ENCODE peak calls at places on chromosomes 7 and 10, in eight cellular contexts. Y is HCT116, Z is Panc1, T is HepG2, R is GM12892, Q is stomach, F is K562, J is HL-60. P is an unnamed sample.

GRCh38 chr10:79102056-79102874 is 33.5 kb downstream of the ZMIZ1 start:
- DNase-seq in Q (peak; percentile 65), Z (no peak), Y (no peak), T (no peak), J (no peak), F (peak; percentile 45), R (no peak), P (peak; percentile 37)

GRCh38 chr7:113078321-113078720 is 8.3 kb downstream of the GPR85 start:
- DNase-seq in R (no peak), Y (no peak), J (no peak), T (no peak), Z (no peak), F (no peak), Q (no peak), P (no peak)

GRCh38 chr10:5078781-5079180 is 15.4 kb upstream of the AKR1C3 start:
- DNase-seq in Q (peak; percentile 44), Z (no peak), J (no peak), R (no peak), Y (no peak), F (peak; percentile 78), T (no peak), P (no peak)

GRCh38 chr10:126387041-126387908 is 1.0 kb downstream of the ADAM12 start:
- DNase-seq in Z (no peak), T (no peak), J (peak; percentile 32), F (peak; percentile 17), Q (peak; percentile 56), R (no peak), Y (no peak), P (peak; percentile 58)

GRCh38 chr10:110530131-110530831 is 32.6 kb downstream of the DUSP5 start:
- DNase-seq in T (peak; percentile 16), J (no peak), Y (peak; percentile 73), R (no peak), Q (no peak), F (no peak), Z (no peak), P (peak; percentile 17)

GRCh38 chr10:47381427-47382379 is 2.4 kb downstream of the ZNF488 start:
- DNase-seq in J (no peak), R (no peak), F (no peak), Y (no peak), Q (peak; percentile 9), Z (no peak), T (no peak), P (no peak)

GRCh38 chr7:158957507-158957900 is 101.1 kb downstream of the DYNC2I1 start:
- DNase-seq in F (peak; percentile 57), Q (peak; percentile 44), Y (no peak), Z (no peak), J (no peak), R (no peak), T (no peak), P (no peak)

GRCh38 chr10:58177362-58177947 is 90.2 kb downstream of the IPMK start:
- DNase-seq in Y (peak; percentile 13), T (peak; percentile 15), Q (no peak), F (peak; percentile 42), R (no peak), Z (no peak), J (no peak), P (no peak)

GRCh38 chr7:140062528-140063299 is at the start of gene PARP12:
- DNase-seq in F (peak; percentile 93), T (peak; percentile 59), Z (peak; percentile 36), Q (peak; percentile 93), J (peak; percentile 72), Y (no peak), R (peak; percentile 66), P (peak; percentile 82)

DNA sequence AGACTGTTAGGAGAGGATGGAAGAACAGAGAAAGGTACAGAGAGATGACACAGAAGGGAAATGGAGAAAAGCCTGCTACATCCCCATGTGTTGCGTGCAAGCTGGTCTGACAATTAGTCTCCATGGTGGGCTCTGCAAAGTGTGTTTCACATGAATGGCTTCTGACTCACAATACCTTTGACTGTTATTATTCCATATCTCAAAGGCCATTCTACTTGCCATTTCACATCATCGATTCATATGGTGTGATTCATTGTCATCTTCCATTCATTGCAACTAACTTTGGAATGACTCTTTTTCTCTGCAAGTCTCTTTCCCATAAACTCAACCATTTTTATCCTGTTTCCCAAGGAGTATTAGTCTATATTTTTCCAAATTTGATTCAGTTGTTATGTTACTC is 208.9 kb upstream of the INHBA start:
- DNase-seq in Q (no peak), Y (no peak), R (no peak), F (no peak), T (no peak), J (no peak), Z (no peak), P (no peak)
- TF ChIP-seq POLR2AphosphoS5 in Q (no peak), Y (no peak), R (no peak), F (no peak), T (no peak), J (no peak), Z (no peak), P (no peak)

GRCh38 chr10:116828121-116828520 is 21.2 kb upstream of the ENO4 start:
- DNase-seq in T (no peak), Z (no peak), Y (no peak), R (no peak), J (no peak), F (no peak), Q (no peak), P (no peak)
- TF ChIP-seq POLR2AphosphoS5 in T (no peak), Z (no peak), Y (no peak), R (no peak), J (no peak), F (no peak), Q (no peak), P (no peak)

DNA sequence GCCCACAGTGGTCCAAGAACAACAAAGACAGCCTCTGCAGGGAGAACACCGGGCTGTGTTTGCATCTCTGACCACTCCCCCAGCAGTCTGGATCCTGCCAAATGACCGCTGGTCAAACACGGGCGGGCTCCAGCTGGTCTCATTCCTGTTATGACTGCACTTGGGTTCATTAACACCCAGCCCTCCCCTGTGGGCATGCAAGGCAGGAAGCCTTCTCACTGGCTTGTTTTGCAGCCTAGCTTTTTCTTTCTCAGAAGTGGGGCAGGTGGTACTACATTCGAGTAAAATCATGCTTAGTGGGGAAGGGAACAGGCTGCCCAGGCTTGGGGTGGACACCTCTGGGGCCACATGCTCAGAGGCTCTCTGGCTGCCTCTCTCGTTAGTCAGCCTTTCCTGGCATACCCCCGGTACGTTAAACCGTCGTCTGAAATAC is 190.0 kb downstream of the PLXNA4 start:
- DNase-seq in Z (no peak), F (no peak), R (no peak), T (no peak), J (no peak), Y (no peak), Q (peak; percentile 78), P (no peak)
- TF ChIP-seq POLR2AphosphoS5 in Z (no peak), F (no peak), R (no peak), T (no peak), J (no peak), Y (no peak), Q (no peak), P (no peak)

GRCh38 chr10:112986791-112987190 is 36.7 kb downstream of the TCF7L2 start:
- DNase-seq in Y (no peak), Q (no peak), Z (no peak), T (no peak), F (no peak), J (no peak), R (no peak), P (no peak)

GRCh38 chr10:112983444-112984056 is 33.5 kb downstream of the TCF7L2 start:
- DNase-seq in F (no peak), T (no peak), Y (no peak), Z (no peak), Q (no peak), R (no peak), J (no peak), P (no peak)

GRCh38 chr10:112984756-112985155 is 34.7 kb downstream of the TCF7L2 start:
- DNase-seq in Y (no peak), T (no peak), F (no peak), Q (no peak), Z (no peak), R (no peak), J (no peak), P (no peak)

GRCh38 chr10:112988839-112989406 is 38.9 kb downstream of the TCF7L2 start:
- DNase-seq in J (no peak), F (no peak), Q (no peak), Y (no peak), R (no peak), T (no peak), Z (no peak), P (no peak)

GRCh38 chr10:112985701-112986510 is 35.9 kb downstream of the TCF7L2 start:
- DNase-seq in Q (no peak), T (no peak), F (no peak), Y (no peak), J (peak; percentile 80), R (no peak), Z (no peak), P (no peak)
- TF ChIP-seq POLR2AphosphoS5 in Q (no peak), T (no peak), F (no peak), Y (no peak), J (no peak), R (no peak), Z (no peak), P (no peak)

DNA sequence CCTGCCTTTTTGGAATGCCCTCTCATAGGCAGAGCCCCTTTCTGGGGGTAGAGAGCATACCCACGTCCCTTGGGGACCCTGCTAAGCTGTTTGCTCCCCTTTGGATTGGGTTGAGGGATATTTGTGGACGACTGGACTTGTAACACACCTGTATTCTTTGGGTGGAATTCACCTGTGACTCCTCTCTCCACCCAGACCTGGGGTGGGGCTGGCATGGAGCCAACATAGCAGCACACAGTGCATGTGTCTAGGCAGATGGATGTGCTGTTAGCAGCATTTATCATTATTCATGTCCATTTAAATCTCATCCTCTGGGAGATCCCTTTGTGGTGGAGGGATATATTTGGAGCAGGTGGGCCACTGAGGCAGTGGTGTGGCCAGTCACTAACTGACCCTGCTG is 51.0 kb downstream of the CDH23 start:
- DNase-seq in T (no peak), J (no peak), Q (no peak), F (no peak), Z (no peak), R (no peak), Y (no peak), P (no peak)
- TF ChIP-seq POLR2AphosphoS5 in T (no peak), J (no peak), Q (no peak), F (no peak), Z (no peak), R (no peak), Y (no peak), P (no peak)

DNA sequence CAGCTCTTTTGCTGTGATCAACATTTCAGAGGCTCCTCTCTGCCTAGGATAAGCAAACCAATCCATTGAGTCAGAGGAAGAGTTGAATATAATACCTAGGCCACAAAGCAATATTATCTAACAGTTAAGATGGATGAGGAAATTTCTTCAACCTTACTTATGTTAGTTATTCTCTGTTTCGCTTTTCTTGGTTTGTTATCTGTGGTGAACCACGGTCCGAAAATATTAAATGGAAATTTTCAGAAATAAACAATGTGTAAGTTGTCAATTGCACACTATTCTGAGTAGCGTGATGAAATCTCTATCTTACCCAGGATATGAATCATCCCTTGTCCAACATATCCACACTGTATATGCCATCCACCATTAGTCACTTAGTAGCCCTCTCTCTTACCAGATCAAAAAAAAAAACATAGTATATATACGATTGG is 1.5 kb upstream of the HTR7 start:
- DNase-seq in J (no peak), F (no peak), T (peak; percentile 13), R (no peak), Q (no peak), Y (peak; percentile 69), Z (peak; percentile 83), P (no peak)
- TF ChIP-seq POLR2AphosphoS5 in J (no peak), F (no peak), T (no peak), R (no peak), Q (no peak), Y (no peak), Z (no peak), P (no peak)